ENCODE peak calls at places on chromosomes 1 and 21, in six cellular contexts. One of them, this sample, is unnamed.

GRCh38 chr1:3518256-3518655 is 63.8 kb downstream of the ARHGEF16 start:
- DNase-seq in nephron progenitor cell: no peak
- DNase-seq in uterus: no peak
- DNase-seq in stimulated activated CD4-positive, alpha-beta T cell treated with anti-CD3 and anti-CD28 coated beads, TNF-alpha, amount 100 ng/mL, for 1 hour: peak; percentile 13
- DNase-seq in NCI-H1436 treated with DMSO at 0.1 percent for 48 hours: no peak
- DNase-seq in adrenal gland: no peak
- DNase-seq in this sample: no peak

GRCh38 chr1:9892563-9893528 is 17.2 kb downstream of the CTNNBIP1 start:
- DNase-seq in adrenal gland: no peak
- DNase-seq in NCI-H1436 treated with DMSO at 0.1 percent for 48 hours: no peak
- DNase-seq in stimulated activated CD4-positive, alpha-beta T cell treated with anti-CD3 and anti-CD28 coated beads, TNF-alpha, amount 100 ng/mL, for 1 hour: no peak
- DNase-seq in uterus: no peak
- DNase-seq in nephron progenitor cell: no peak
- DNase-seq in this sample: no peak

GRCh38 chr1:31064685-31065309 is 720 bp downstream of the PUM1 start:
- DNase-seq in adrenal gland: peak; percentile 22
- DNase-seq in NCI-H1436 treated with DMSO at 0.1 percent for 48 hours: no peak
- DNase-seq in nephron progenitor cell: no peak
- DNase-seq in uterus: no peak
- DNase-seq in stimulated activated CD4-positive, alpha-beta T cell treated with anti-CD3 and anti-CD28 coated beads, TNF-alpha, amount 100 ng/mL, for 1 hour: peak; percentile 9
- DNase-seq in this sample: no peak

GRCh38 chr21:35737899-35738341 is 322.4 kb downstream of the SETD4 start:
- DNase-seq in nephron progenitor cell: peak; percentile 8
- DNase-seq in NCI-H1436 treated with DMSO at 0.1 percent for 48 hours: no peak
- DNase-seq in stimulated activated CD4-positive, alpha-beta T cell treated with anti-CD3 and anti-CD28 coated beads, TNF-alpha, amount 100 ng/mL, for 1 hour: no peak
- DNase-seq in uterus: peak; percentile 15
- DNase-seq in adrenal gland: no peak
- DNase-seq in this sample: peak; percentile 56

GRCh38 chr1:109307363-109308021 is 681 bp upstream of the MYBPHL start:
- DNase-seq in adrenal gland: peak; percentile 46
- DNase-seq in uterus: no peak
- DNase-seq in NCI-H1436 treated with DMSO at 0.1 percent for 48 hours: peak; percentile 96
- DNase-seq in nephron progenitor cell: no peak
- DNase-seq in stimulated activated CD4-positive, alpha-beta T cell treated with anti-CD3 and anti-CD28 coated beads, TNF-alpha, amount 100 ng/mL, for 1 hour: no peak
- DNase-seq in this sample: peak; percentile 59

GRCh38 chr1:41599912-41600311 is 115.4 kb upstream of the EDN2 start:
- DNase-seq in adrenal gland: no peak
- DNase-seq in NCI-H1436 treated with DMSO at 0.1 percent for 48 hours: no peak
- DNase-seq in stimulated activated CD4-positive, alpha-beta T cell treated with anti-CD3 and anti-CD28 coated beads, TNF-alpha, amount 100 ng/mL, for 1 hour: no peak
- DNase-seq in uterus: no peak
- DNase-seq in nephron progenitor cell: no peak
- DNase-seq in this sample: no peak

GRCh38 chr1:223727541-223727940 is 15.2 kb downstream of the CAPN2 start:
- DNase-seq in NCI-H1436 treated with DMSO at 0.1 percent for 48 hours: no peak
- DNase-seq in adrenal gland: no peak
- DNase-seq in uterus: no peak
- DNase-seq in nephron progenitor cell: no peak
- DNase-seq in stimulated activated CD4-positive, alpha-beta T cell treated with anti-CD3 and anti-CD28 coated beads, TNF-alpha, amount 100 ng/mL, for 1 hour: no peak
- DNase-seq in this sample: no peak

GRCh38 chr1:45765999-45766792 is 15.7 kb upstream of the IPP start:
- DNase-seq in stimulated activated CD4-positive, alpha-beta T cell treated with anti-CD3 and anti-CD28 coated beads, TNF-alpha, amount 100 ng/mL, for 1 hour: no peak
- DNase-seq in uterus: no peak
- DNase-seq in NCI-H1436 treated with DMSO at 0.1 percent for 48 hours: no peak
- DNase-seq in adrenal gland: no peak
- DNase-seq in nephron progenitor cell: no peak
- DNase-seq in this sample: peak; percentile 50

GRCh38 chr1:164602142-164602429 is 43.1 kb downstream of the PBX1 start:
- DNase-seq in adrenal gland: no peak
- DNase-seq in nephron progenitor cell: no peak
- DNase-seq in NCI-H1436 treated with DMSO at 0.1 percent for 48 hours: no peak
- DNase-seq in uterus: no peak
- DNase-seq in stimulated activated CD4-positive, alpha-beta T cell treated with anti-CD3 and anti-CD28 coated beads, TNF-alpha, amount 100 ng/mL, for 1 hour: no peak
- DNase-seq in this sample: no peak

GRCh38 chr1:167493372-167493771 is 25.0 kb downstream of the CD247 start:
- DNase-seq in stimulated activated CD4-positive, alpha-beta T cell treated with anti-CD3 and anti-CD28 coated beads, TNF-alpha, amount 100 ng/mL, for 1 hour: no peak
- DNase-seq in nephron progenitor cell: no peak
- DNase-seq in NCI-H1436 treated with DMSO at 0.1 percent for 48 hours: no peak
- DNase-seq in adrenal gland: no peak
- DNase-seq in uterus: no peak
- DNase-seq in this sample: no peak